ENCODE peak calls at places on chromosomes 12 and 14, in seven cellular contexts. B is heart right ventricle, K is GM23338, A is transverse colon, R is left lung, Q is heart left ventricle, D is left ventricle myocardium inferior. E is an unnamed sample. For H3K4me1 and H3K36me3, the result is how much of the 10 kb centered on the place peaks cover.

GRCh38 chr12:20601668-20602280 is 93.4 kb upstream of the SLCO1C1 start:
- DNase-seq in B (no peak), A (no peak), Q (no peak), D (no peak), K (peak), R (no peak), E (no peak)

GRCh38 chr12:59036973-59037807 is 116.9 kb upstream of the LRIG3 start:
- DNase-seq in R (no peak), A (no peak), D (no peak), K (no peak), B (no peak), Q (no peak), E (no peak)

GRCh38 chr14:69573841-69574265 is 818 bp downstream of the CCDC177 start:
- DNase-seq in K (peak), R (no peak), Q (no peak), A (no peak), D (no peak), B (no peak), E (no peak)

GRCh38 chr14:21248338-21248737 is 20.9 kb downstream of the HNRNPC start:
- DNase-seq in K (no peak), Q (no peak), D (no peak), A (no peak), B (no peak), R (no peak), E (no peak)

GRCh38 chr14:55540847-55541773 is 38.9 kb upstream of the KTN1 start:
- DNase-seq in A (no peak), K (no peak), D (no peak), B (no peak), Q (no peak), R (no peak), E (no peak)

GRCh38 chr14:91288876-91289275 is 44.4 kb upstream of the GPR68 start:
- DNase-seq in A (no peak), K (no peak), R (no peak), D (no peak), Q (no peak), B (no peak), E (no peak)

GRCh38 chr12:56099787-56100186 is 4.6 kb upstream of the PA2G4 start:
- DNase-seq in B (no peak), K (no peak), A (no peak), Q (no peak), D (no peak), R (no peak), E (peak)

GRCh38 chr12:53048033-53048779 is 1.7 kb upstream of the TNS2 start:
- DNase-seq in K (peak), B (peak), R (peak), Q (peak), A (peak), D (peak), E (peak)

GRCh38 chr12:124213606-124214347 is 81.1 kb upstream of the RFLNA start:
- DNase-seq in Q (no peak), B (no peak), K (no peak), D (no peak), A (no peak), R (no peak), E (no peak)

GRCh38 chr14:92122351-92122677 is 545 bp downstream of the CPSF2 start:
- DNase-seq in D (no peak), R (peak), Q (peak), A (peak), K (peak), B (no peak), E (no peak)

GRCh38 chr14:35492569-35493014 is 41.4 kb upstream of the INSM2 start:
- DNase-seq in R (no peak), A (no peak), K (no peak), B (no peak), Q (no peak), D (no peak), E (no peak)

GRCh38 chr12:13487326-13487725 is 290.8 kb downstream of the EMP1 start:
- DNase-seq in D (no peak), Q (no peak), B (no peak), K (no peak), A (no peak), R (no peak), E (no peak)

GRCh38 chr14:74841230-74842207 is 34.4 kb downstream of the PROX2 start:
- DNase-seq in K (no peak), A (no peak), R (no peak), B (no peak), Q (no peak), D (no peak), E (no peak)

GRCh38 chr14:101500061-101500460 is 61.2 kb upstream of the DIO3 start:
- DNase-seq in R (no peak), Q (no peak), B (no peak), K (no peak), A (no peak), D (no peak), E (peak)

GRCh38 chr12:1474567-1475153 is 119.7 kb downstream of the FBXL14 start:
- DNase-seq in A (no peak), Q (no peak), D (no peak), K (peak), R (no peak), B (no peak), E (no peak)

GRCh38 chr14:93018401-93018800 is 95.5 kb downstream of the CHGA start:
- DNase-seq in B (no peak), A (no peak), K (no peak), D (no peak), Q (no peak), R (no peak), E (no peak)

GRCh38 chr12:50057000-50057841 is at the start of gene ASIC1:
- DNase-seq in R (peak), B (peak), K (peak), Q (peak), D (peak), A (peak), E (peak)

GRCh38 chr12:91460457-91460856 is 277.8 kb upstream of the DCN start:
- DNase-seq in R (no peak), D (no peak), B (no peak), A (no peak), K (no peak), Q (no peak), E (no peak)

GRCh38 chr14:70822706-70823185 is 13.4 kb upstream of the MAP3K9 start:
- DNase-seq in B (peak), A (peak), K (peak), R (peak), Q (no peak), D (peak), E (no peak)

GRCh38 chr14:65824285-65824977 is 411.9 kb downstream of the FUT8 start:
- DNase-seq in R (no peak), A (peak), B (peak), D (no peak), Q (no peak), K (peak), E (no peak)

GRCh38 chr12:63909746-63910145 is 65.2 kb downstream of the SRGAP1 start:
- DNase-seq in K (no peak), R (no peak), B (no peak), A (no peak), Q (no peak), D (no peak), E (no peak)

GRCh38 chr12:82383930-82384513 is 25.7 kb downstream of the METTL25 start:
- DNase-seq in Q (no peak), D (no peak), K (peak), B (no peak), R (no peak), A (no peak), E (no peak)

GRCh38 chr12:124460771-124461170 is 106.6 kb downstream of the NCOR2 start:
- DNase-seq in K (no peak), A (no peak), B (no peak), D (no peak), Q (no peak), R (no peak), E (no peak)

GRCh38 chr12:118035194-118036041 is 18.9 kb downstream of the RFC5 start:
- DNase-seq in B (no peak), A (peak), K (no peak), D (no peak), Q (no peak), R (no peak), E (no peak)

GRCh38 chr12:115638753-115639666 is 638.5 kb downstream of the MED13L start:
- DNase-seq in B (no peak), Q (no peak), D (no peak), A (peak), K (peak), R (no peak), E (no peak)

GRCh38 chr12:107670999-107671643 is 14.5 kb upstream of the PWP1 start:
- DNase-seq in Q (no peak), K (peak), B (no peak), R (no peak), A (peak), D (no peak), E (no peak)

GRCh38 chr12:32309811-32310755 is 89.3 kb upstream of the FGD4 start:
- DNase-seq in Q (no peak), R (no peak), K (no peak), B (no peak), A (no peak), D (no peak), E (no peak)

GRCh38 chr14:47619397-47619796 is 56.0 kb downstream of the MDGA2 start:
- DNase-seq in D (no peak), R (no peak), B (no peak), A (no peak), K (no peak), Q (no peak), E (no peak)

GRCh38 chr12:53481957-53482586 is 17.2 kb downstream of the MAP3K12 start:
- DNase-seq in Q (no peak), K (peak), D (no peak), R (no peak), A (no peak), B (no peak), E (peak)

GRCh38 chr14:36767603-36768281 is 106.1 kb downstream of the PAX9 start:
- DNase-seq in D (no peak), Q (no peak), K (peak), R (no peak), A (no peak), B (no peak), E (no peak)

GRCh38 chr12:113214938-113215400 is 6.3 kb upstream of the TPCN1 start:
- DNase-seq in D (peak), B (peak), Q (peak), R (peak), A (peak), K (no peak), E (peak)

GRCh38 chr12:67026847-67027246 is 242.3 kb upstream of the CAND1 start:
- DNase-seq in A (no peak), K (peak), B (no peak), R (no peak), Q (no peak), D (no peak), E (no peak)

GRCh38 chr12:56261503-56262230 is 3.5 kb upstream of the ANKRD52 start:
- DNase-seq in B (no peak), K (no peak), A (peak), R (no peak), D (no peak), Q (no peak), E (no peak)

GRCh38 chr12:130031571-130032189 is 127.9 kb upstream of the TMEM132D start:
- DNase-seq in R (no peak), Q (no peak), D (peak), B (peak), A (peak), K (peak), E (no peak)

GRCh38 chr12:131789638-131790037 is 38.6 kb upstream of the MMP17 start:
- DNase-seq in A (no peak), B (no peak), D (no peak), R (no peak), K (no peak), Q (no peak), E (no peak)

GRCh38 chr14:100078216-100078780 is 13.1 kb downstream of the EVL start:
- DNase-seq in R (no peak), A (no peak), B (no peak), K (no peak), Q (no peak), D (no peak), E (no peak)

GRCh38 chr14:100076133-100076532 is 10.9 kb downstream of the EVL start:
- DNase-seq in R (peak), B (no peak), D (no peak), A (no peak), K (peak), Q (no peak), E (no peak)

GRCh38 chr14:100078997-100079561 is 13.9 kb downstream of the EVL start:
- DNase-seq in R (no peak), A (peak), D (no peak), Q (no peak), K (peak), B (no peak), E (no peak)

GRCh38 chr14:100076630-100077029 is 11.4 kb downstream of the EVL start:
- DNase-seq in R (peak), B (no peak), K (no peak), A (no peak), D (peak), Q (peak), E (peak)

GRCh38 chr14:100077441-100077840 is 12.2 kb downstream of the EVL start:
- DNase-seq in R (no peak), K (no peak), Q (no peak), A (no peak), B (no peak), D (no peak), E (no peak)
- H3K4me1 ChIP-seq in R (under half), K (under half), Q (half or more), A (under half), B (under half), D (under half), E (under half)

DNA sequence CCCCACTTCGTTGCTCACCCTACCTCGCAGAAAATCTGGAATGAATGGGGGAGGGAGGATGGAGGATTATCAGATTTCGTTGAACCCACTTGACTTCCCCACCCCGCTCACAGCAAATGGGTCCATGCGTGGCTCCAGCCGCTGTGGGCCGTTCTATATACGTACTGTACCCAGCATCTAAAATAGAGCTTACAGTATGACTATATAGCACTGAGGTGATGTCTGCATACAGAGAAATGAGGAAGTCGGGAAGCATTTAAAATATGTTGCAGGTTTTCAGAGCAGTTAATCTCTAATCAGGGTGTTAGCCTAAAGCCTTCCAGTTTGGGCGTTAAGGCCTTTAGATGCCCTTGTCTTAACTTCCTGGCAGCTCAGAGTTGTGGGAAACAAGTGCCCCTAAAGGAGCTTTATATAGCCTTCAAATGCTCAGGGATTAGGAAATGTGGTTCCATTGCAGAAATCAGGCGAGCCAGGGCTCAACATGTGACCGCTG is 1.4 kb downstream of the BICDL1 start:
- DNase-seq in R (no peak), D (no peak), A (no peak), Q (no peak), B (no peak), K (peak), E (no peak)
- H3K4me3 ChIP-seq in R (peak), D (peak), A (no peak), Q (no peak), B (no peak), K (peak), E (peak)

DNA sequence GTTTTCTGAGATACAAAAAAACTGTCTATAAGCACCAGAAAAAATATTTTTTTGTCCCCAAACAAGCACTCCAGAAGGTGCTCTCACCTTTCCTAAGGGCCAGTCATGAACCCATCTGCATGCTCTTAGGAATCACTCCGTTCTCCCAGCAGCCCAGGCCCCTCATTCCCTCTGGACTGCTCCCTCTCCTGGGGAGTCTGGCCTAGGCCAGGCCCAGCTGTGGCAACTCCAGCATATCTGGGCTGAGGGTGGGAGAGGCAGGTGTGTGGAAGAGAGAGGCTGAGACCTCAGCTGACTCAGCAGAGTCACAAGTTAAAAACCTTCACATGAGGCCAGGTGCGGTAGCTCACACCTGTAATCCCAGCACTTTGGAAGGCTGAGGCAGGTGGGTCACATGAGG is 54.6 kb downstream of the TRAFD1 start:
- DNase-seq in R (peak), A (no peak), Q (no peak), D (no peak), B (no peak), K (no peak), E (no peak)
- H3K36me3 ChIP-seq in R (half or more), A (under half), Q (half or more), D (half or more), B (half or more), K (under half), E (half or more)

DNA sequence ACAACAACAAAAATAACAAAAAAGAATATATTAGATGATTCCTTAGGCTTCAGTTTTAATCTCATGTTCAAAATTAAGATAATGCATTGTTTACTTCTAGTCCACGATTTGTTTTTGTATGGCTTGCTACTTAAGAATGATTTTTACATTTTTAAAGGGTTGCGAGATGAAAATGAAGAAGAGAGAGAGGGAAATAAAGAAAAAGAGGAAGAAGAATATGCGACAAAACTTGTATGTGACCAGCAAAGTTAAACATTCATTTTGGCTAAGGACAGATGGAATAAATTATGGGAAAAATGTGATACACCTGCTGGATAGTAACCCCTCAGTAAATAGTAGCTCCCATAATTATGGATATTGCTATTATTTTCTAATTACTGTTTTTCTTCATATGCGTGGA is 1.2 kb upstream of the GIT2 start:
- DNase-seq in R (no peak), K (no peak), Q (no peak), D (no peak), B (no peak), A (no peak), E (no peak)
- H3K4me1 ChIP-seq in R (under half), K (under half), Q (half or more), D (half or more), B (under half), A (half or more), E (under half)

DNA sequence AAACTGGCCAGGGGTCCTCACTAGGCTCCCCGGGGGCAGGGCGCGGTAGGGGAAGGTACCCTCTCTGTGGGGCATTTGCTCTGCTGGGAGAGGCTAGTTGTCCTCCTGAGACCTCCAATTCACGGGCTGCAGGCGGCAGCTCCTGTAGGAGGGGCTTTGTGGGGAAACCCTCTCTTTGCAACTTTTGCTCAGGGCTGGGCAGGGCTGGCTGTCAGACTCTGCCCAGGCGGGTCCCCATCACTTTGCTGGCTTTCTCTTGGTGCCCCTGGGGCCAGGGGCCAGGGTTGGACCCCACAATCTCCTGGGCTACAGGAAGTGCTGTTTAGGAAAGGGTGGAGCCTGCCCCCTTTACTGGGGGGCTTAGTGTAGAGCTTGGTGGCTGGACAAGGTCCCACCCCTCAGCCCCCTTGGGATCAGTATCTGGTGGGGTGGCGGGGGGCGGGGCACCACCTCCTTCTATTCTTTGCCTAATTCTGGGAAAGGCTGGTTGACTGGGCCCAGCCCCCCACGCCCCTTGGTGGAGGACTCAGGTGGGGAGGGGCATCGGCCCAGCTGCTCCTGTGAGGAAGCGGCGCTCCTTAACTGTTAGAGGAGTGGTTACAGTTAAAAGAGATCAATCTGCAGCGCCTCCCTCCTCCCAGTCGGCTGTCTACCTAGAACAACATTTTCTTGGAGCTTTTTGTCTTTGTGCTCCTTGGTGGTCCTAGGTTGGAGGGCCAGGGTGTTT is 918.7 kb downstream of the AACS start:
- DNase-seq in R (no peak), B (no peak), A (no peak), Q (no peak), D (no peak), K (peak), E (no peak)
- H3K4me3 ChIP-seq in R (peak), B (no peak), A (peak), Q (peak), D (peak), K (peak), E (peak)